ENCODE peak calls at places on chromosome 4, in nine cellular contexts. N, B, X, M, O, W, P, S and J are unnamed samples.

GRCh38 chr4:141180991-141181760 is 39.5 kb upstream of the ZNF330 start:
- DNase-seq in X (no peak), P (no peak), S (no peak), O (no peak), W (no peak), N (no peak), M (no peak), B (no peak), J (no peak)

GRCh38 chr4:95386410-95386809 is 162.4 kb downstream of the UNC5C start:
- DNase-seq in M (no peak), O (no peak), P (no peak), W (no peak), S (no peak), X (no peak), N (no peak), B (no peak), J (no peak)

GRCh38 chr4:105345358-105345757 is 128.5 kb downstream of the PPA2 start:
- DNase-seq in P (no peak), S (no peak), O (no peak), W (no peak), B (no peak), M (no peak), X (no peak), N (no peak), J (no peak)

GRCh38 chr4:182339246-182339645 is 96.0 kb downstream of the TENM3 start:
- DNase-seq in O (peak; percentile 62), N (no peak), M (no peak), S (no peak), P (no peak), W (no peak), X (no peak), B (no peak), J (no peak)

GRCh38 chr4:156197216-156197615 is 243.6 kb upstream of the CTSO start:
- DNase-seq in S (no peak), P (no peak), X (no peak), B (no peak), O (no peak), W (no peak), M (peak; percentile 30), N (no peak), J (no peak)

GRCh38 chr4:81003549-81004240 is 26.8 kb upstream of the BMP3 start:
- DNase-seq in X (no peak), O (no peak), B (no peak), N (no peak), M (no peak), S (peak; percentile 13), P (no peak), W (no peak), J (no peak)

GRCh38 chr4:107153228-107153627 is 117.1 kb upstream of the DKK2 start:
- DNase-seq in X (no peak), M (no peak), P (no peak), S (no peak), O (peak; percentile 21), N (no peak), W (no peak), B (no peak), J (no peak)

GRCh38 chr4:95092762-95093161 is 335.0 kb downstream of the BMPR1B start:
- DNase-seq in S (no peak), O (no peak), W (no peak), N (peak; percentile 81), P (no peak), B (no peak), M (no peak), X (no peak), J (no peak)

GRCh38 chr4:145937990-145938611 is 522 bp downstream of the ZNF827 start:
- DNase-seq in S (peak; percentile 53), M (no peak), W (peak; percentile 56), O (no peak), X (peak; percentile 28), N (peak; percentile 22), B (no peak), P (no peak), J (no peak)

GRCh38 chr4:149552601-149553000 is 263.0 kb downstream of the IQCM start:
- DNase-seq in X (no peak), O (no peak), P (no peak), W (no peak), B (no peak), N (no peak), S (no peak), M (no peak), J (no peak)

GRCh38 chr4:164192844-164193243 is 561.1 kb upstream of the SMIM31 start:
- DNase-seq in M (no peak), B (no peak), P (no peak), S (no peak), X (no peak), N (no peak), W (no peak), O (no peak), J (no peak)

GRCh38 chr4:109721033-109721432 is 8.8 kb downstream of the PLA2G12A start:
- DNase-seq in O (no peak), X (no peak), N (no peak), W (peak; percentile 40), S (no peak), B (no peak), M (no peak), P (no peak), J (peak; percentile 61)

GRCh38 chr4:71456841-71457240 is 118.0 kb downstream of the SLC4A4 start:
- DNase-seq in X (no peak), N (no peak), P (peak; percentile 49), B (peak; percentile 18), S (no peak), O (peak; percentile 97), W (peak; percentile 45), M (no peak), J (no peak)

GRCh38 chr4:36241771-36242170 is 2.5 kb downstream of the ARAP2 start:
- DNase-seq in X (no peak), O (no peak), P (no peak), M (no peak), B (no peak), W (no peak), S (peak; percentile 56), N (no peak), J (no peak)

GRCh38 chr4:156291317-156291716 is 337.7 kb upstream of the CTSO start:
- DNase-seq in W (peak; percentile 64), O (peak; percentile 51), N (no peak), M (no peak), B (no peak), P (no peak), S (no peak), X (no peak), J (no peak)

GRCh38 chr4:1026115-1026514 is 14.7 kb downstream of the FGFRL1 start:
- DNase-seq in O (no peak), X (no peak), P (no peak), B (no peak), M (no peak), W (peak; percentile 63), N (no peak), S (peak; percentile 90), J (no peak)

GRCh38 chr4:20194079-20195013 is 57.4 kb upstream of the SLIT2 start:
- DNase-seq in W (peak; percentile 85), B (no peak), M (no peak), N (no peak), S (no peak), P (no peak), X (no peak), O (peak; percentile 77), J (no peak)

GRCh38 chr4:74390677-74391076 is 25.7 kb downstream of the EREG start:
- DNase-seq in P (no peak), S (no peak), B (no peak), N (no peak), O (no peak), W (no peak), M (no peak), X (no peak), J (no peak)

GRCh38 chr4:113707013-113707412 is 54.5 kb downstream of the CAMK2D start:
- DNase-seq in X (no peak), O (peak; percentile 31), S (no peak), P (no peak), B (no peak), M (no peak), N (no peak), W (peak; percentile 74), J (no peak)

GRCh38 chr4:31793907-31794306 is 1073.7 kb downstream of the PCDH7 start:
- DNase-seq in P (no peak), N (no peak), O (no peak), B (no peak), W (no peak), M (no peak), X (no peak), S (no peak), J (no peak)

GRCh38 chr4:10102193-10102980 is 14.2 kb downstream of the WDR1 start:
- DNase-seq in S (no peak), P (no peak), W (peak; percentile 52), N (no peak), X (no peak), O (no peak), B (no peak), M (peak; percentile 27), J (no peak)

GRCh38 chr4:15003441-15003890 is 1.2 kb downstream of the CPEB2 start:
- DNase-seq in B (peak; percentile 34), M (peak; percentile 92), X (no peak), N (peak; percentile 64), S (peak; percentile 54), W (peak; percentile 71), P (no peak), O (peak; percentile 21), J (peak; percentile 60)

GRCh38 chr4:86441175-86441960 is 81.5 kb upstream of the MAPK10 start:
- DNase-seq in B (no peak), N (no peak), P (no peak), X (no peak), W (peak; percentile 52), M (no peak), O (peak; percentile 31), S (peak; percentile 22), J (no peak)

GRCh38 chr4:48578132-48578964 is 88.3 kb downstream of the ZAR1 start:
- DNase-seq in W (peak; percentile 87), B (peak; percentile 42), X (peak; percentile 20), M (no peak), O (peak; percentile 70), S (peak; percentile 38), P (peak; percentile 2), N (peak; percentile 68), J (peak; percentile 77)

GRCh38 chr4:23097251-23097650 is 404.5 kb downstream of the GBA3 start:
- DNase-seq in M (no peak), N (no peak), O (no peak), W (peak; percentile 48), P (no peak), X (no peak), B (no peak), S (no peak), J (no peak)

GRCh38 chr4:123832173-123833026 is 435.8 kb downstream of the SPRY1 start:
- DNase-seq in W (peak; percentile 97), M (no peak), P (no peak), S (no peak), N (no peak), X (no peak), O (peak; percentile 97), B (no peak), J (no peak)

GRCh38 chr4:94454405-94454804 is 2.7 kb downstream of the PDLIM5 start:
- DNase-seq in O (no peak), W (no peak), N (no peak), X (no peak), B (no peak), P (no peak), S (no peak), M (no peak), J (no peak)

GRCh38 chr4:8050180-8050554 is 108.4 kb downstream of the ABLIM2 start:
- DNase-seq in S (no peak), O (no peak), N (no peak), B (no peak), W (no peak), X (no peak), M (no peak), P (no peak), J (no peak)

GRCh38 chr4:170388255-170388654 is 298.5 kb upstream of the AADAT start:
- DNase-seq in S (no peak), O (no peak), N (no peak), B (no peak), W (peak; percentile 14), P (no peak), M (no peak), X (no peak), J (no peak)

GRCh38 chr4:17030543-17030942 is 132.1 kb upstream of the LDB2 start:
- DNase-seq in W (peak; percentile 91), N (no peak), O (peak; percentile 82), S (no peak), M (no peak), P (no peak), X (no peak), B (peak; percentile 6), J (no peak)

GRCh38 chr4:127370495-127371069 is 262.2 kb upstream of the INTU start:
- DNase-seq in W (no peak), B (no peak), S (no peak), O (no peak), N (no peak), P (no peak), M (no peak), X (no peak), J (peak; percentile 3)